ENCODE peak calls at places on chromosome 12, in seven cellular contexts. Z is CD8-positive, alpha-beta T cell; R is tibial nerve; K is body of pancreas; S is Panc1; G is GM23338; Q is tibial artery. F is an unnamed sample.

GRCh38 chr12:67667276-67668073 is 18.9 kb downstream of the DYRK2 start:
- DNase-seq in Z (no peak), S (no peak), R (peak; percentile 41), Q (peak; percentile 86), G (no peak), K (peak; percentile 53), F (peak; percentile 55)

GRCh38 chr12:108914031-108914630 is 34.2 kb downstream of the DAO start:
- DNase-seq in Q (peak; percentile 57), Z (no peak), K (peak; percentile 10), G (no peak), R (peak; percentile 29), S (no peak), F (no peak)

GRCh38 chr12:106110626-106111300 is 28.0 kb downstream of the NUAK1 start:
- DNase-seq in S (no peak), R (no peak), K (no peak), Z (no peak), Q (no peak), G (no peak), F (peak; percentile 48)

GRCh38 chr12:13347241-13348043 is 150.9 kb downstream of the EMP1 start:
- DNase-seq in S (no peak), G (no peak), Q (no peak), K (no peak), Z (no peak), R (no peak), F (no peak)

GRCh38 chr12:88111074-88111652 is 30.7 kb downstream of the CEP290 start:
- DNase-seq in Z (no peak), R (no peak), S (peak; percentile 7), G (peak; percentile 57), Q (no peak), K (no peak), F (no peak)

GRCh38 chr12:114134922-114135321 is 168.8 kb upstream of the RBM19 start:
- DNase-seq in G (no peak), R (no peak), K (no peak), S (no peak), Q (no peak), Z (no peak), F (no peak)

GRCh38 chr12:78060186-78060585 is 229.5 kb downstream of the NAV3 start:
- DNase-seq in Q (no peak), K (no peak), S (no peak), G (no peak), Z (no peak), R (no peak), F (no peak)

GRCh38 chr12:48356041-48356768 is 5.5 kb upstream of the ZNF641 start:
- DNase-seq in G (no peak), Q (no peak), Z (no peak), S (no peak), K (no peak), R (no peak), F (no peak)

GRCh38 chr12:122023339-122024131 is 1.9 kb downstream of the BCL7A start:
- DNase-seq in Q (peak; percentile 77), S (no peak), K (peak; percentile 87), R (no peak), G (peak; percentile 50), Z (no peak), F (peak; percentile 65)

GRCh38 chr12:10722905-10723866 is at the start of gene YBX3:
- DNase-seq in R (peak; percentile 80), Q (peak; percentile 93), K (peak; percentile 94), S (no peak), G (peak; percentile 86), Z (peak; percentile 35), F (peak; percentile 88)

GRCh38 chr12:119988440-119988787 is 622 bp upstream of the BICDL1 start:
- DNase-seq in R (no peak), Z (no peak), K (no peak), G (no peak), S (no peak), Q (no peak), F (no peak)

GRCh38 chr12:109600481-109600880 is 26.9 kb downstream of the MVK start:
- DNase-seq in S (no peak), Q (no peak), Z (no peak), K (peak; percentile 70), R (no peak), G (no peak), F (no peak)

GRCh38 chr12:19759229-19759628 is 319.9 kb downstream of the AEBP2 start:
- DNase-seq in S (no peak), Q (no peak), Z (no peak), G (no peak), K (no peak), R (no peak), F (no peak)

GRCh38 chr12:124441443-124442190 is 125.8 kb downstream of the NCOR2 start:
- DNase-seq in Z (no peak), K (no peak), Q (peak; percentile 75), G (no peak), S (no peak), R (no peak), F (no peak)

GRCh38 chr12:109458771-109459208 is 18.3 kb downstream of the KCTD10 start:
- DNase-seq in G (peak; percentile 90), S (no peak), K (no peak), Z (no peak), Q (no peak), R (no peak), F (no peak)

GRCh38 chr12:26629864-26630263 is 203.1 kb downstream of the ITPR2 start:
- DNase-seq in Q (no peak), S (no peak), Z (no peak), G (no peak), K (no peak), R (no peak), F (no peak)

GRCh38 chr12:118136559-118137003 is 657 bp downstream of the PEBP1 start:
- DNase-seq in Z (peak; percentile 4), Q (peak; percentile 60), R (no peak), S (no peak), K (peak; percentile 68), G (peak; percentile 71), F (peak; percentile 69)

GRCh38 chr12:118145113-118145797 is 9.3 kb downstream of the PEBP1 start:
- DNase-seq in G (no peak), S (no peak), R (no peak), Z (no peak), Q (no peak), K (no peak), F (no peak)

GRCh38 chr12:118144499-118144898 is 8.6 kb downstream of the PEBP1 start:
- DNase-seq in R (no peak), S (no peak), Z (no peak), K (no peak), G (no peak), Q (no peak), F (no peak)

GRCh38 chr12:118137148-118137678 is 1.3 kb downstream of the PEBP1 start:
- DNase-seq in G (no peak), K (no peak), Q (no peak), R (no peak), S (no peak), Z (no peak), F (no peak)

DNA sequence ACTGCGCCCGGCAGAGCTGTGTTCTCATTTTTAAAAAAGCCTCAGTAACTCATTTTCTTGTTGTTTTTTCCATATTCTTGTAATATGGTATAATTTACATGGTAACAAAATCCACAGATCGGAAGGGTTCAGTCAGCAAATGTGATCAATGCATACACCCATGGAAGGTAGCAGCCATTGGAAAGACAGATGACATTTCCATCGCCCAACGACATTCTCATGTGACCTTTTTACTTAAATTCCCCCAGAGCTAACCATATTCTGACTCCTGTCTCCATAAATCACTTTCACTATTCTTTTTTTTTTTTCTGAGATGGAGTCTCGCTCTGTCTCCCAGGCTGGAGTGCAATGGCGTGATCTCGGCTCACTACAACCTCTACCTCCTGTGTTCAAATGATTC is 4.9 kb downstream of the PEBP1 start:
- DNase-seq in K (no peak), G (no peak), Q (no peak), Z (no peak), S (no peak), R (no peak), F (no peak)
- H3K36me3 ChIP-seq in K (peaks cover 36% of the 10 kb centered on the region), G (peaks cover 68% of the 10 kb centered on the region), Q (peaks cover 51% of the 10 kb centered on the region), Z (peaks cover 35% of the 10 kb centered on the region), S (no peaks in the 10 kb centered on the region), R (peaks cover 81% of the 10 kb centered on the region), F (peaks cover 5% of the 10 kb centered on the region)

DNA sequence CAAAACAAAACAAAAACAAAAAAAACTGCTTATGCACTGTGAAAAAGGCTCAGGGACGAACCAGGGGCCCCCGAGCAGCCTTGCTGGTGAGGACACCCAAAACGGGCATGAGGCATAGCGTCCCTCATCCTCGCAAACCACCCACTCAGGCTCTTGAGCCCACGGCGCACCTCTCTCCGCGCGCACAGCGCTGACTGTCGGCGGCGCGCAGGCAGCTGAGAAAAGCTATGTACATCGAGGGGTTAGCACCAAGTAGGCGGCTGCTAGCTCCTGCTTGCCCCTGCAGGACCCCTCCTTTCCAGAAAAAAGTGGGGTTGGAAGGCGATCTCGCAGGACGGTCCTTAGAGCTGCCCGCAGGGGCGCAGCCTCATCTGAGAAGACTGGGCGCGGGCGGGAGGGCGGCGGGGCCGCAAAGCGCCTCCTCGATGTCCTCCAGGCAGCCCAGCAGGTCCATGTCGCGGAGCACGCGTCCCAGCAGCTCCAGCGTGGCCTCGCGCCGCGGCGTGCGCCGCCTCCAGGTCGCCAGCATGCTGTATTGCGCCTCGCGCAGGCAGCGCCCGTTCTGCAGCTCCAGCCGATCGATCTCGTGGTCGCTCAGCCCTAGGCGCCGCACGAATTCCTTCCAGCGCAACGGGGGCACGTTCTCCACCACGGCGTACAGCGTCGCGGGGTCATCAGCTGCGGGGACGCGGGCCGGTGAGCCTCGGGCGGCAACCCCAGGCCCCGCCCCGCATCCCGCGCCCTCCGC is 12.8 kb downstream of the TNFRSF1A start:
- DNase-seq in Q (no peak), G (peak; percentile 86), S (no peak), K (no peak), R (no peak), Z (no peak), F (no peak)
- H3K4me1 ChIP-seq in Q (no peaks in the 10 kb centered on the region), G (peaks cover 44% of the 10 kb centered on the region), S (peaks cover 45% of the 10 kb centered on the region), K (peaks cover 33% of the 10 kb centered on the region), R (peaks cover 100% of the 10 kb centered on the region), Z (peaks cover 52% of the 10 kb centered on the region), F (peaks cover 25% of the 10 kb centered on the region)

DNA sequence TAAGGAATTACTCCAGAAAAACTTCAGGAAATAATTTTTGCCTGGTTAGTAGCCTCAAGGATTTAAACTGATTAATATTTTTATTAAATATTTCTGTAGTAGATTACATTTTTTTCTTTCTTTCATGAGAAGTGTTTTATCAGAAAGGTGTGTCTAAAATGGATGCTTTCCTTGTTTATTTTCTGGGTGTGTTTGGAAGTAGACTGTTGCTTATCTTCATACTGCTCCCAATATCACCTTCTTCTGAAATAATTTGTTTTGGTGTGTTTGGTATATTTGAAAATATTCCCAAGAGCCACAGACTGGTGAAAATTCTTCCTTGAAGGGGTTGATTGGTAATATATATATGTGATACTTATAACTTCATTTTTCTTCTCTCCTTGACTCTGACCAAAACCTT is 10.1 kb upstream of the REP15 start:
- DNase-seq in Z (no peak), Q (no peak), R (no peak), G (no peak), S (no peak), K (no peak), F (no peak)
- H3K36me3 ChIP-seq in Z (no peaks in the 10 kb centered on the region), Q (peaks cover 82% of the 10 kb centered on the region), R (peaks cover 83% of the 10 kb centered on the region), G (peaks cover 17% of the 10 kb centered on the region), S (peaks cover 10% of the 10 kb centered on the region), K (peaks cover 11% of the 10 kb centered on the region), F (no peaks in the 10 kb centered on the region)

GRCh38 chr12:23831739-23832138 is 117.7 kb downstream of the SOX5 start:
- DNase-seq in R (no peak), S (no peak), Z (no peak), G (no peak), Q (no peak), K (no peak), F (no peak)
- H3K4me1 ChIP-seq in R (peaks cover 9% of the 10 kb centered on the region), S (no peaks in the 10 kb centered on the region), Z (no peaks in the 10 kb centered on the region), G (peaks cover 10% of the 10 kb centered on the region), Q (no peaks in the 10 kb centered on the region), K (peaks cover 6% of the 10 kb centered on the region), F (no peaks in the 10 kb centered on the region)

F was measured in mucosa of descending colon.